ENCODE peak calls at places on chromosomes 4 and X, in four cellular contexts. Q is breast epithelium; F is RCC 7860; C is stimulated activated CD4-positive, alpha-beta T cell treated with anti-CD3 and anti-CD28 coated beads, Interleukin-12 subunit alpha, Interleukin-12 subunit beta, amount 100 ng/mL, for 48 hours. E is an unnamed sample.
A peak's percentile ranks its signal among the peaks of the same experiment; 100 is the strongest.

GRCh38 chrX:9257718-9258117 is 207.1 kb upstream of the TBL1X start:
- DNase-seq in F (no peak), Q (no peak), C (no peak), E (no peak)

GRCh38 chr4:14987054-14987453 is 15.2 kb upstream of the CPEB2 start:
- DNase-seq in F (no peak), Q (no peak), C (no peak), E (no peak)

GRCh38 chr4:105184316-105184988 is 37.8 kb downstream of the TET2 start:
- DNase-seq in Q (no peak), C (no peak), F (peak; percentile 49), E (no peak)

GRCh38 chr4:15003441-15003890 is 1.2 kb downstream of the CPEB2 start:
- DNase-seq in Q (peak; percentile 23), C (peak; percentile 11), F (no peak), E (no peak)

GRCh38 chr4:100146756-100147155 is 43.5 kb downstream of the DDIT4L start:
- DNase-seq in F (no peak), C (no peak), Q (no peak), E (no peak)

GRCh38 chr4:23033796-23034195 is 341.1 kb downstream of the GBA3 start:
- DNase-seq in Q (no peak), C (no peak), F (no peak), E (peak; percentile 65)

GRCh38 chr4:174358823-174359222 is 75.1 kb downstream of the CEP44 start:
- DNase-seq in C (no peak), F (peak; percentile 61), Q (no peak), E (no peak)

GRCh38 chr4:159042097-159042605 is 60.7 kb upstream of the RAPGEF2 start:
- DNase-seq in C (no peak), Q (no peak), F (no peak), E (no peak)

GRCh38 chrX:47651043-47651905 is 911 bp upstream of the ELK1 start:
- DNase-seq in Q (no peak), F (no peak), C (no peak), E (peak; percentile 29)

GRCh38 chr4:47623916-47624554 is 139.0 kb downstream of the ATP10D start:
- DNase-seq in Q (no peak), C (no peak), F (no peak), E (no peak)

GRCh38 chr4:120105472-120105871 is 38.8 kb upstream of the MAD2L1 start:
- DNase-seq in C (no peak), F (no peak), Q (no peak), E (no peak)

GRCh38 chrX:127259742-127260141 is 440.2 kb downstream of the PRR32 start:
- DNase-seq in Q (no peak), C (no peak), F (no peak), E (peak; percentile 64)

GRCh38 chrX:47514553-47515235 is 31.7 kb upstream of the ZNF41 start:
- DNase-seq in F (peak; percentile 6), C (no peak), Q (no peak), E (no peak)

E was measured in islet precursor cell.